ENCODE peak calls at places on chromosome 9, in eight cellular contexts. A, U, H, O, I, Q, M and G are unnamed samples.

GRCh38 chr9:130409250-130409649 is 35.5 kb upstream of the ASS1 start:
- DNase-seq in Q (no peak), O (no peak), H (no peak), M (no peak), I (no peak), U (no peak), A (no peak), G (no peak)

GRCh38 chr9:116763665-116764064 is 76.6 kb downstream of the TRIM32 start:
- DNase-seq in A (no peak), Q (no peak), H (no peak), M (no peak), I (no peak), O (no peak), U (no peak), G (no peak)

GRCh38 chr9:135376511-135377173 is 102.9 kb upstream of the PPP1R26 start:
- DNase-seq in I (no peak), O (no peak), H (no peak), Q (no peak), A (no peak), M (no peak), U (no peak), G (no peak)

GRCh38 chr9:73979894-73980264 is 517.3 kb upstream of the RORB start:
- DNase-seq in U (no peak), Q (no peak), M (no peak), A (no peak), O (no peak), H (no peak), I (no peak), G (no peak)

GRCh38 chr9:132645306-132645705 is 24.5 kb downstream of the DDX31 start:
- DNase-seq in H (no peak), M (no peak), Q (no peak), U (no peak), O (no peak), I (no peak), A (no peak), G (no peak)

GRCh38 chr9:112443200-112443599 is 43.4 kb upstream of the KIAA1958 start:
- DNase-seq in H (no peak), U (no peak), M (no peak), Q (peak; percentile 15), A (no peak), O (no peak), I (no peak), G (no peak)

GRCh38 chr9:135906291-135907005 is 898 bp downstream of the CAMSAP1 start:
- DNase-seq in H (peak; percentile 54), A (peak; percentile 55), M (peak; percentile 89), O (no peak), U (peak; percentile 8), Q (peak; percentile 62), I (no peak), G (no peak)

GRCh38 chr9:113185271-113185670 is 34.5 kb downstream of the SLC31A2 start:
- DNase-seq in Q (no peak), A (no peak), I (no peak), H (no peak), O (no peak), U (no peak), M (no peak), G (no peak)

GRCh38 chr9:110427497-110428104 is 89.9 kb upstream of the TXNDC8 start:
- DNase-seq in A (peak; percentile 60), U (peak; percentile 56), M (no peak), O (peak; percentile 16), H (peak; percentile 53), Q (peak; percentile 28), I (no peak), G (peak; percentile 63)

GRCh38 chr9:70987986-70988385 is 133.4 kb downstream of the TRPM3 start:
- DNase-seq in O (no peak), I (no peak), A (no peak), H (no peak), U (no peak), M (no peak), Q (peak; percentile 72), G (no peak)

GRCh38 chr9:22718653-22719052 is 272.0 kb downstream of the DMRTA1 start:
- DNase-seq in I (no peak), H (no peak), O (no peak), A (no peak), U (no peak), Q (no peak), M (no peak), G (no peak)

GRCh38 chr9:16413509-16414016 is 456.9 kb downstream of the BNC2 start:
- DNase-seq in U (no peak), A (no peak), O (no peak), M (no peak), Q (peak; percentile 98), I (no peak), H (no peak), G (no peak)

GRCh38 chr9:132589148-132590036 is 7.0 kb downstream of the BARHL1 start:
- DNase-seq in Q (no peak), U (no peak), A (no peak), H (no peak), I (no peak), O (no peak), M (no peak), G (peak; percentile 42)

GRCh38 chr9:5593904-5594303 is 35.0 kb upstream of the RIC1 start:
- DNase-seq in I (no peak), U (no peak), O (no peak), H (no peak), Q (no peak), A (no peak), M (no peak), G (no peak)
- TF ChIP-seq CTCF in I (no peak), U (no peak), O (no peak), H (no peak), Q (no peak), A (no peak), M (no peak), G (no peak)

GRCh38 chr9:21070171-21070571 is 7.6 kb downstream of the IFNB1 start:
- DNase-seq in H (no peak), M (no peak), I (peak; percentile 67), A (peak; percentile 43), Q (peak; percentile 98), O (no peak), U (peak; percentile 6), G (no peak)
- TF ChIP-seq CTCF in H (no peak), M (no peak), I (peak; percentile 39), A (peak; percentile 29), Q (peak; percentile 14), O (peak; percentile 56), U (no peak), G (peak; percentile 5)

GRCh38 chr9:84974790-84975189 is 305.3 kb downstream of the NTRK2 start:
- DNase-seq in H (no peak), O (no peak), U (no peak), I (no peak), M (no peak), Q (no peak), A (no peak), G (no peak)

GRCh38 chr9:84975926-84976325 is 306.4 kb downstream of the NTRK2 start:
- DNase-seq in M (no peak), O (no peak), U (no peak), I (no peak), H (no peak), A (no peak), Q (no peak), G (no peak)

GRCh38 chr9:84978761-84979160 is 309.2 kb downstream of the NTRK2 start:
- DNase-seq in O (no peak), Q (no peak), I (no peak), M (no peak), A (no peak), U (no peak), H (no peak), G (no peak)

GRCh38 chr9:84970432-84970831 is 300.9 kb downstream of the NTRK2 start:
- DNase-seq in M (no peak), I (no peak), O (no peak), H (no peak), Q (no peak), U (peak; percentile 60), A (no peak), G (no peak)

DNA sequence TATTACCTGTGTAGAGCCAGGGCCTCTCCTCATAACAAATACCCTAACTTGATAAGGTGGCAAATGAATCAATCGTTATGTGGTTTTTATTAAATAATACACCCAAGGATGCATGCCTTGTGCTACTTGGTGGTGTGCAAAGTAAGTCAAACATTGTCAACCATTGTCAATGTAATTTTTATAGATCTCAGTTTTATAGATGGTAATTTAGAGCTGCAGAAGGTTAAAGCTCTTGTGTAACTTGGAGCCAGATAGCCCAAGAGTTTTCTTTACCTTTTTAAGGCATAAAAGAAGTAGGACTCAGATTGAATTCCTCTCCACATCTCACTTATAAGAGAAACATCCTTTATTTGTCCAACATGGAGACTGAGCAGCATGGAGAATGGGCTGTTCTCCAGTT is 304.7 kb downstream of the NTRK2 start:
- DNase-seq in A (no peak), H (no peak), O (no peak), Q (no peak), I (no peak), U (no peak), M (no peak), G (no peak)
- TF ChIP-seq CTCF in A (no peak), H (no peak), O (no peak), Q (no peak), I (no peak), U (no peak), M (no peak), G (no peak)

GRCh38 chr9:76894198-76894597 is 11.7 kb downstream of the PRUNE2 start:
- DNase-seq in H (no peak), O (no peak), M (no peak), Q (no peak), A (no peak), I (no peak), U (no peak), G (no peak)
- TF ChIP-seq CTCF in H (no peak), O (no peak), M (no peak), Q (no peak), A (no peak), I (no peak), U (no peak), G (no peak)

DNA sequence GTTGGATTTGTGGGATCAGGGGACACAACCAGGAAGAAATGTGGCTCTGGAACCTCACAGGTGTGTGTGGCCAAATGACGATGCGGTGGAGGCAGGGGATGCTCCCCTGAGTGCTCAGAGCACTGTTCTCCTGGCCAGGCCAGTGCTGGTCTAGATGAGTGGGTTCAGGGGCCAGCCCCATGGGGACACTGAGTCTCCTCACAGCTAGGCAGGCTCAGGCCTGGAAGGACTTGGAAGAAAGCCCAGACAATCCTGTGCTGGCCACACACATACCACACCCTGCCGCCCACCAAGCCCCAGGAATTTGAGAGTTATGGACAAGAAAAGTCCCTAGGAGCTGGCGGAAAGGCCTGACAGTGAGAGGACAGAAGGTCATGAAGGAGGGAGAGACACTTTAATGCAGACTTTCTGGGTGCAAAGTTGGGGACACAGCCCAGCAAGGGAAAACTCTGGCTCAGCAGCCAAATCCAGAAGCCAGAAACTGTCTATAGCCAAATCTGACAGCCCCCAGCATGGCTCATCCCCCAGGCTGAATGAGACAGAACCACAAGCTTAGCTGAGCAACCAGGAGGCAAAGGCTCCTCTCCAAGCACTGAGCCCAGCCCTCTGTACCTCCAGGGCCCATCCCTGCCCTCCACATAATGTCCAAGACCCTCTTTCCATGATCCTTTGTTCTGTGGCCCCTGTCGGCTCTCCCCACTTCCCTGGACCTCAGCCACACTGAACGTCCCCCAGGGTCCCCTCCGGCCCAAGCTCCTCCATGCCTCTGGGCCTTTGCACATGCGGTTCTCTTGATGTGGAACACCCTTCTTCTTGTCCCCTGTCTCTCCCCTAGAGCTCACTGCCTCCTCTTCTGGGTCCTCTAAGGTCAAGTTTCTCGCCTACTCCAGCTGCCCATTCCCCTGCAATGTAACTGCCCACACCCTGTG is 22.4 kb downstream of the LHX6 start:
- DNase-seq in O (no peak), I (no peak), M (peak; percentile 54), H (no peak), Q (peak; percentile 80), U (no peak), A (no peak), G (no peak)
- TF ChIP-seq CTCF in O (no peak), I (no peak), M (no peak), H (no peak), Q (no peak), U (no peak), A (no peak), G (no peak)